ENCODE peak calls at places on chromosomes 13 and 19, in eight cellular contexts. L, N, E, W, K, Z, B and J are unnamed samples.

GRCh38 chr19:13207237-13208130 is 57.3 kb downstream of the IER2 start:
- DNase-seq in L (no peak), Z (no peak), N (no peak), B (no peak), K (peak; percentile 24), E (peak; percentile 69), W (peak; percentile 45), J (no peak)

GRCh38 chr19:37355901-37356300 is 15.0 kb upstream of the ZNF527 start:
- DNase-seq in N (no peak), B (no peak), E (no peak), L (no peak), W (no peak), Z (no peak), K (no peak), J (no peak)

GRCh38 chr19:32231691-32232090 is 113.7 kb upstream of the ZNF507 start:
- DNase-seq in E (no peak), L (no peak), N (no peak), K (no peak), W (no peak), B (no peak), Z (peak; percentile 42), J (no peak)

GRCh38 chr13:76936736-76937135 is 11.6 kb upstream of the ACOD1 start:
- DNase-seq in B (no peak), N (no peak), W (no peak), E (no peak), Z (no peak), L (no peak), K (no peak), J (no peak)

GRCh38 chr13:65401315-65401714 is 1828.8 kb downstream of the PCDH9 start:
- DNase-seq in L (no peak), B (no peak), E (no peak), N (no peak), W (no peak), K (no peak), Z (no peak), J (no peak)

GRCh38 chr19:4519172-4519496 is 848 bp upstream of the PLIN4 start:
- DNase-seq in L (no peak), W (no peak), K (no peak), Z (no peak), B (no peak), N (no peak), E (no peak), J (no peak)

GRCh38 chr13:59038824-59039223 is 1124.9 kb downstream of the DIAPH3 start:
- DNase-seq in Z (no peak), N (no peak), B (no peak), W (no peak), L (no peak), K (no peak), E (no peak), J (no peak)

GRCh38 chr19:4374451-4375163 is 25.7 kb downstream of the SH3GL1 start:
- DNase-seq in K (peak; percentile 70), N (no peak), W (no peak), Z (peak; percentile 93), E (peak; percentile 95), L (no peak), B (peak; percentile 75), J (no peak)

GRCh38 chr19:8897106-8897505 is 64.9 kb downstream of the MBD3L1 start:
- DNase-seq in W (no peak), B (no peak), L (no peak), N (no peak), Z (no peak), E (no peak), K (no peak), J (no peak)

GRCh38 chr13:99228737-99229691 is 28.4 kb downstream of the UBAC2 start:
- DNase-seq in K (no peak), B (no peak), W (no peak), Z (no peak), N (no peak), E (no peak), L (no peak), J (no peak)

GRCh38 chr13:109703250-109703649 is 83.1 kb downstream of the IRS2 start:
- DNase-seq in L (no peak), Z (no peak), B (no peak), W (no peak), N (no peak), E (no peak), K (no peak), J (no peak)

GRCh38 chr13:109698779-109699178 is 87.6 kb downstream of the IRS2 start:
- DNase-seq in L (no peak), N (no peak), W (no peak), E (no peak), K (no peak), Z (no peak), B (no peak), J (no peak)

GRCh38 chr13:109700176-109700575 is 86.2 kb downstream of the IRS2 start:
- DNase-seq in E (peak; percentile 78), Z (peak; percentile 72), W (no peak), N (peak; percentile 46), L (no peak), K (peak; percentile 15), B (peak; percentile 54), J (no peak)

GRCh38 chr13:109697936-109698335 is 88.4 kb downstream of the IRS2 start:
- DNase-seq in N (no peak), B (no peak), Z (no peak), W (no peak), L (no peak), E (no peak), K (no peak), J (no peak)

DNA sequence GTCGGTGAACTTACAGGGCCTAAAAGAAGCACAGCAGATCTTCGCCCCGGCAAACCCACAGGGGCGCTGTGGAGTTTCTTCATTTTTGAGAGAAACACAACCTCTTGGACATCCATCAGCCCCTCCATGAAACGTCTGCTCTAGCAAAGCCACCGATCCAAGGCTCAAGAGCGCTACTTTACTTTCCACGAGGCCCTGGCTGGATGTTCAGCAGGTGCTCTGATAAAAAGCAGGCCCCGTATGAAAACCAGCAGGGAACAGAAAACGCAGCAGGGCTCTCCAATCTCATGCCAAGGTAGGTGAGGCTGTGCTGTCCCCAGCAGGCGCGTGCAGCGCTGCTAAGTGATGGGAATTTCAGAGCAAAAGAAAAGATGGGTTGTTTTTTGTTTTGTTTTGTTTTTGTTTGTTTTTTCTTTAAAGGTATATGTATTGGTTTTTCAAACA is 86.7 kb downstream of the IRS2 start:
- DNase-seq in E (no peak), N (no peak), K (no peak), B (no peak), Z (no peak), L (no peak), W (peak; percentile 22), J (no peak)
- TF ChIP-seq CTCF in E (no peak), N (peak; percentile 16), K (no peak), B (no peak), Z (no peak), L (no peak), W (peak; percentile 56), J (peak; percentile 28)

DNA sequence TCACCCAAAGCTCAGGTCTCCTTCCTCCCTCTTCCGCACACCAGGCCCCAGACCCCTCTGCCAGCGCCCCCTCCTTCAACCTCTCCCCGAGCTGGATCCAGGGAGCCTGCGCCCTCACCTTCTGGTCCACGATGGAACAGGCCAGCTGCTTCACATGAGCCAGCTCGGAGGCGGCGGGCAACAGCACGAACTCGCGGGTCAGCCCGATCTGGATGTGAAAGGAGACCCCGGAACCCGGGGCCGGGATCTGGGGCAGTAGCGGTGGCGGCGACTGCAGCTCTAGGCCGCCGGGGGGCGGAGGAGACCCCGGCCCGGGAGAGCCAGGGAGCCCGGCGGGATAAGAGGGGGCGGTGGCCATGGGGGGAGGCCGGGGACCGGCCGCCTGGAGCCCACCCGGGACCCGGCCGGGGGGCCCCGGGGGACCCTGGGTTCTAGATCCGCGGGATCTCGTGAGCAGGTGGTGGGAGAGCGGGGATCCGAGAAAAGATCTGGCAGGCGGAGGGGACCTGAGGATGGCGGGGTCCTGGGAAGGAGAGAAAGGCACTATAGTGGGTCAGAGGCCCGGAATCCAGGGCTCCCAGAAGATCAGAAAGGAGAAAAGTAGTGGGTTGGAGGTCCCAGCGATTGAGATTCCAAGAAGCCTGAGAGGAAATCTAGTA is 772 bp downstream of the PRKD2 start:
- DNase-seq in K (no peak), B (peak; percentile 41), L (no peak), N (peak; percentile 33), Z (no peak), E (no peak), W (peak; percentile 85), J (peak; percentile 61)
- TF ChIP-seq CTCF in K (no peak), B (no peak), L (no peak), N (no peak), Z (no peak), E (no peak), W (peak; percentile 59), J (peak; percentile 51)

DNA sequence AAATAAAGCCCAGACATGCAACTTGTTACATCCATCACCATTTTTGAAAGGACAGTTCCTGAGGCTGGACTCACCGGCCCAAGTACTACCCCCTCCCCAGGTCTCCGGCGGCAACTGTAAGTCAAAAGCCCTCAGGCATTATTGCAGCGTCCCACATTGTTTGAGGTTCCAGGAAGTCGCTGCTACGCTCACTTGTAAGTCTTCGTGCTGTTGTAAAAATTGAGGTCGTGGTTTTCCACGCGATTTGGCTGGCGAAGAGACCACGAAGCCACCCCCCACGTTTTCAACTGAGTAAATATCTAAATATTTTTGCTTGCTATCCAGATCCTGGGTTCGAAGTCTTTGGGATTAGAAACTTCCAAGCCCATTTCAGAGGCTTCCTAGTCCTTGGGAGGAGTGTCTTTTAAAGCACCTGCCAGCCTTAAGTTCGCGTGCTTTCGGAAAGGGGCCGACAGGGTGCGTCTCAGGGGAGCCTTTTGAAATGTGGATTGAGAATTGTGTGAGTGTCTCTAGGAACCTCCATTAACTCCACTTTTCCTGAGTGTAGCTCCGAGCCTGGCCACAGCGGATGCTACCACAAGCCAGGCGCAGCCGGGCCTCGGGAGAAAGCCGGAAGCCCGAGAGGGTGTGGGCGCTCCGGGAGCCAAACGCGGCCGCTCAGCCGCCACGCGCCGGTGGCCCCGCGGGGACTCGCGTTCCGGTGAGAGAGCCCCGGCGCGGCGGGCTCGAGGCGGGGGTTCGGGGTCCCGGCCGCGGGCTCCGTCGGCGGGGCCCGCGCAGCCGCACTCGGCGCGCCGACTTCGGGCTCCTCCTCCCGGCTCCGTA is at the start of gene FNDC3A:
- DNase-seq in N (peak; percentile 37), B (peak; percentile 21), E (peak; percentile 89), K (peak; percentile 16), W (peak; percentile 91), Z (peak; percentile 68), L (peak; percentile 73), J (peak; percentile 57)
- TF ChIP-seq CTCF in N (no peak), B (no peak), E (no peak), K (no peak), W (peak; percentile 11), Z (peak; percentile 9), L (no peak), J (peak; percentile 24)

GRCh38 chr13:20814224-20814910 is 40.6 kb upstream of the EEF1AKMT1 start:
- DNase-seq in B (peak; percentile 1), K (peak; percentile 77), N (peak; percentile 88), Z (peak; percentile 94), E (peak; percentile 95), W (no peak), L (no peak), J (no peak)

GRCh38 chr13:20810808-20811207 is 37.0 kb upstream of the EEF1AKMT1 start:
- DNase-seq in L (no peak), N (no peak), E (no peak), Z (no peak), B (no peak), K (no peak), W (no peak), J (no peak)

GRCh38 chr13:20803180-20803965 is 29.6 kb upstream of the EEF1AKMT1 start:
- DNase-seq in E (no peak), N (no peak), W (no peak), L (no peak), Z (no peak), K (no peak), B (no peak), J (no peak)

GRCh38 chr13:20812890-20813289 is 39.1 kb upstream of the EEF1AKMT1 start:
- DNase-seq in N (no peak), K (no peak), L (no peak), B (no peak), W (no peak), E (no peak), Z (no peak), J (no peak)

GRCh38 chr13:20808874-20809273 is 35.1 kb upstream of the EEF1AKMT1 start:
- DNase-seq in K (no peak), B (no peak), W (no peak), E (no peak), L (no peak), N (no peak), Z (no peak), J (no peak)
- TF ChIP-seq CTCF in K (no peak), B (no peak), W (no peak), E (no peak), L (no peak), N (no peak), Z (no peak), J (no peak)